ENCODE peak calls at places on chromosome 5, in four cellular contexts. H, X, Y and I are unnamed samples.

GRCh38 chr5:10049825-10050455 is 199.7 kb downstream of the ATPSCKMT start:
- DNase-seq in H (no peak), X (no peak), Y (no peak), I (no peak)

GRCh38 chr5:132714456-132715307 is 22.7 kb downstream of the KIF3A start:
- DNase-seq in H (peak; percentile 30), X (no peak), Y (peak; percentile 21), I (no peak)

GRCh38 chr5:160792281-160792680 is 59.7 kb downstream of the ATP10B start:
- DNase-seq in H (no peak), X (no peak), Y (no peak), I (no peak)

GRCh38 chr5:123113136-123113535 is 24.1 kb downstream of the PRDM6 start:
- DNase-seq in H (no peak), X (no peak), Y (no peak), I (no peak)

GRCh38 chr5:8773091-8773615 is 772.7 kb downstream of the SEMA5A start:
- DNase-seq in H (no peak), X (no peak), Y (no peak), I (no peak)

GRCh38 chr5:43312076-43312620 is 1.1 kb downstream of the HMGCS1 start:
- DNase-seq in H (no peak), X (no peak), Y (no peak), I (no peak)

GRCh38 chr5:28012538-28012937 is 974.2 kb upstream of the CDH9 start:
- DNase-seq in H (no peak), X (no peak), Y (no peak), I (no peak)

GRCh38 chr5:149938791-149939358 is 5.7 kb downstream of the PDE6A start:
- DNase-seq in H (peak; percentile 79), X (no peak), Y (peak; percentile 81), I (no peak)

GRCh38 chr5:177489119-177489716 is 8.2 kb downstream of the PDLIM7 start:
- DNase-seq in H (no peak), X (no peak), Y (no peak), I (no peak)
- TF ChIP-seq CTCF in H (no peak), X (no peak), Y (no peak), I (no peak)

GRCh38 chr5:137826067-137826466 is 41.6 kb upstream of the MYOT start:
- DNase-seq in H (no peak), X (no peak), Y (no peak), I (no peak)

GRCh38 chr5:137822983-137823382 is 44.7 kb upstream of the MYOT start:
- DNase-seq in H (no peak), X (no peak), Y (no peak), I (no peak)

GRCh38 chr5:137825165-137825564 is 42.5 kb upstream of the MYOT start:
- DNase-seq in H (no peak), X (no peak), Y (peak; percentile 24), I (no peak)

GRCh38 chr5:137819768-137820167 is 47.9 kb upstream of the MYOT start:
- DNase-seq in H (no peak), X (no peak), Y (no peak), I (no peak)

DNA sequence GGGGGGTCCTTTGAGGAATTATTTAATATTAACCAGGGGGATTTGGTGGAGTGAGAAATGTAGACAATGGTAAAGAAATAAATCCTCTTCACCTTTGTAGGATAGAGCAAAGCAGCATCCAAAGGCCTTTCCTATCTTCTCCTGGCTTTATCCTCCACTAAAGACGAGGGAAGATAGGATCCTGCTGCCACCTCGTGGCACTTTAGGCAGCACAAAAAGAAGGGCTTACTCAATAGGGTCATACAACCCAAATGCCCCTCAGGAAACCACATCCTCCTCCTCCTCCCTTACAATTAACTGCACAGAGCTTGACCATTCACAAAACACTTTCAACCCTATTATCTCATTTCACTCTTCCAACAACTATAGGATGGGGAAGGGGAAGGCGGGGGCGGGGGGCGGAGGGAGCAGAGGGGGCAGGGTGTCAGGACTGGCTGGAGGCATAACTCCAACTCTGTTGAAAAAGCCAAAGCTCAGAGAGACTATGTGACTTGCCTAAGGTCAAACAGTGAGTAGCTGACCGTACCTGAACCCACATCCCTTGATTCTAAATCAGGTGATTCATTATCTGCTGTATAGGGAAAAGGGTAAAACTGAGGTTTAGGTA is 45.4 kb upstream of the MYOT start:
- DNase-seq in H (peak; percentile 70), X (peak; percentile 64), Y (peak; percentile 49), I (no peak)
- TF ChIP-seq CTCF in H (peak; percentile 51), X (peak; percentile 52), Y (peak; percentile 41), I (no peak)

GRCh38 chr5:151463137-151464029 is 16.0 kb downstream of the SLC36A1 start:
- DNase-seq in H (no peak), X (no peak), Y (no peak), I (no peak)
- TF ChIP-seq CTCF in H (peak; percentile 35), X (peak; percentile 53), Y (peak; percentile 10), I (peak; percentile 47)

DNA sequence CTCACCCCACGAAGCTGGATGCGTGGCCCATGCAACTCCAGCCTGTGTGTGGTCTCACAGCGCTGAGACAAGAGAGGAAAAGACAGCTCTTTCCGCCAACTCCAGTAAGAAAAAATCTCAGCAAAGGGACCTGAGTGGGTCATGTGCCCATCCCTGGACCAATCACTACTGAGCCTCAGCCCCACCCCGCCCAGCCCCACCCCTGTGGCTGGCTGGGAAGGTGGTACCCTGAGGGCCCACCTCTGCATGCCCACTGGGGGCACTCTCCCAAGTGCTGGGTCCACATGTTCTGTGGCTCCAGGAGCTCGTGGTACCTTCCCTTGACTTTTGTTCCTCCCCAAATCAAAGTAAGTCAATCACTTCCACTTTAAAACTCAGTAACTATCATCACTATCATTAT is 105.1 kb upstream of the SMIM23 start:
- DNase-seq in H (no peak), X (no peak), Y (no peak), I (no peak)
- TF ChIP-seq CTCF in H (no peak), X (no peak), Y (no peak), I (no peak)

GRCh38 chr5:176744584-176744965 is 65.8 kb upstream of the UNC5A start:
- DNase-seq in H (no peak), X (no peak), Y (no peak), I (no peak)
- TF ChIP-seq CTCF in H (peak; percentile 28), X (no peak), Y (peak; percentile 17), I (peak; percentile 45)

GRCh38 chr5:157366741-157367684 is 93.0 kb upstream of the NIPAL4 start:
- DNase-seq in H (peak; percentile 89), X (no peak), Y (peak; percentile 71), I (no peak)
- TF ChIP-seq CTCF in H (peak; percentile 84), X (peak; percentile 47), Y (peak; percentile 65), I (no peak)

GRCh38 chr5:67395790-67396418 is 199.3 kb upstream of the CD180 start:
- DNase-seq in H (peak; percentile 34), X (no peak), Y (no peak), I (no peak)
- TF ChIP-seq CTCF in H (no peak), X (peak; percentile 10), Y (no peak), I (no peak)

DNA sequence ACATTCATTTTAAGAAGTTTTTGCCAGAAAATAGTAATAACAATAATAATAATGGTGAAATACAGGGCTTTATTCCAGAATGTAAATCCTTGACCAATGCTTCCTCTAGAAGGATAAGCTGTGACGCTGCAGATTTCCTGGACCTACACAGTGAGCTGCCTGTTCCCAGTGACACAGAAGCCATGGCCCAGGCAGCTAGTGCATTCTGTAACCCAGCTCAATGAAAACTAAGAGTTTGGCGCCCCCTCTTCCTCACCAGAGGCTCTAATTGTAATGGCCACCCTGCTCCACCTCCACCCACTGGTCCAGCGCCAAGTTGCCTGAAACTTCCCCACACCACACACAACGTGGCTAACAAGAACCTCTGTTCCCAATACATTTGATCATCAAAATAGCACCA is 248.2 kb downstream of the CETN3 start:
- DNase-seq in H (peak; percentile 95), X (no peak), Y (peak; percentile 22), I (no peak)
- TF ChIP-seq CTCF in H (peak; percentile 35), X (no peak), Y (no peak), I (no peak)

GRCh38 chr5:99901972-99902371 is 633.2 kb upstream of the FAM174A start:
- DNase-seq in H (no peak), X (no peak), Y (no peak), I (no peak)
- TF ChIP-seq CTCF in H (no peak), X (no peak), Y (no peak), I (no peak)

GRCh38 chr5:7018601-7019000 is 305.4 kb downstream of the TENT4A start:
- DNase-seq in H (no peak), X (no peak), Y (no peak), I (no peak)

GRCh38 chr5:7017004-7017770 is 304.0 kb downstream of the TENT4A start:
- DNase-seq in H (no peak), X (no peak), Y (no peak), I (no peak)

GRCh38 chr5:7018144-7018543 is 304.9 kb downstream of the TENT4A start:
- DNase-seq in H (no peak), X (no peak), Y (no peak), I (no peak)

GRCh38 chr5:7012057-7012456 is 298.8 kb downstream of the TENT4A start:
- DNase-seq in H (no peak), X (no peak), Y (no peak), I (no peak)

GRCh38 chr5:7015586-7016256 is 302.5 kb downstream of the TENT4A start:
- DNase-seq in H (no peak), X (no peak), Y (no peak), I (no peak)
- TF ChIP-seq CTCF in H (no peak), X (no peak), Y (no peak), I (no peak)